ENCODE peak calls at places on chromosomes 4 and X, in four cellular contexts. I is prostate gland, G is tibial nerve, V is activated B cell treated with CpG ODN at 0.5 μM for 24 hours. M is an unnamed sample.

GRCh38 chrX:130402211-130402684 is 461 bp downstream of the RBMX2 start:
- DNase-seq in I (no peak), G (no peak), V (no peak), M (no peak)

GRCh38 chrX:21961142-21961541 is 20.6 kb downstream of the SMS start:
- DNase-seq in I (no peak), G (no peak), V (no peak), M (no peak)

GRCh38 chrX:12138366-12139313 is at the start of gene FRMPD4:
- DNase-seq in I (no peak), G (no peak), V (no peak), M (no peak)

GRCh38 chr4:139666735-139667266 is 1.2 kb downstream of the MGST2 start:
- DNase-seq in I (peak), G (peak), V (no peak), M (peak)

GRCh38 chr4:168655182-168655581 is 158.3 kb downstream of the PALLD start:
- DNase-seq in I (no peak), G (no peak), V (no peak), M (no peak)

GRCh38 chrX:475926-476723 is 89.4 kb upstream of the PPP2R3B start:
- DNase-seq in I (no peak), G (no peak), V (no peak), M (no peak)

GRCh38 chrX:135477576-135477975 is 42.9 kb upstream of the INTS6L start:
- DNase-seq in I (peak), G (peak), V (no peak), M (no peak)

GRCh38 chr4:154740462-154740861 is 3.3 kb upstream of the LRAT start:
- DNase-seq in I (no peak), G (no peak), V (no peak), M (no peak)

GRCh38 chr4:99382745-99383360 is 30.3 kb upstream of the ADH1C start:
- DNase-seq in I (no peak), G (no peak), V (no peak), M (no peak)

GRCh38 chrX:129750971-129751370 is 12.2 kb downstream of the XPNPEP2 start:
- DNase-seq in I (no peak), G (no peak), V (no peak), M (no peak)

GRCh38 chr4:44869222-44869882 is 143.0 kb upstream of the GNPDA2 start:
- DNase-seq in I (no peak), G (no peak), V (no peak), M (no peak)

GRCh38 chrX:71492086-71493065 is 40.5 kb upstream of the OGT start:
- DNase-seq in I (peak), G (peak), V (no peak), M (no peak)

GRCh38 chr4:12360391-12360790 is 931.7 kb upstream of the HS3ST1 start:
- DNase-seq in I (no peak), G (no peak), V (no peak), M (no peak)

GRCh38 chr4:17284323-17285175 is 227.3 kb downstream of the QDPR start:
- DNase-seq in I (no peak), G (no peak), V (no peak), M (no peak)

GRCh38 chr4:183362036-183362435 is 39.8 kb upstream of the CLDN24 start:
- DNase-seq in I (no peak), G (no peak), V (no peak), M (no peak)

GRCh38 chr4:159281781-159282180 is 178.9 kb downstream of the RAPGEF2 start:
- DNase-seq in I (no peak), G (no peak), V (no peak), M (no peak)

GRCh38 chr4:102252171-102252570 is 93.1 kb downstream of the SLC39A8 start:
- DNase-seq in I (no peak), G (no peak), V (no peak), M (no peak)

GRCh38 chrX:39830414-39830813 is 267.3 kb downstream of the BCOR start:
- DNase-seq in I (peak), G (no peak), V (no peak), M (no peak)

GRCh38 chr4:95084584-95084983 is 326.8 kb downstream of the BMPR1B start:
- DNase-seq in I (no peak), G (no peak), V (no peak), M (no peak)

GRCh38 chrX:103453655-103454054 is 65.6 kb downstream of the RAB40A start:
- DNase-seq in I (no peak), G (no peak), V (no peak), M (no peak)

GRCh38 chrX:38224160-38224559 is 3.5 kb upstream of the SRPX start:
- DNase-seq in I (no peak), G (no peak), V (no peak), M (no peak)

GRCh38 chrX:140495739-140496138 is 9.1 kb downstream of the SOX3 start:
- DNase-seq in I (no peak), G (no peak), V (no peak), M (no peak)
- TF ChIP-seq CTCF in I (no peak), G (no peak), V (no peak), M (no peak)

DNA sequence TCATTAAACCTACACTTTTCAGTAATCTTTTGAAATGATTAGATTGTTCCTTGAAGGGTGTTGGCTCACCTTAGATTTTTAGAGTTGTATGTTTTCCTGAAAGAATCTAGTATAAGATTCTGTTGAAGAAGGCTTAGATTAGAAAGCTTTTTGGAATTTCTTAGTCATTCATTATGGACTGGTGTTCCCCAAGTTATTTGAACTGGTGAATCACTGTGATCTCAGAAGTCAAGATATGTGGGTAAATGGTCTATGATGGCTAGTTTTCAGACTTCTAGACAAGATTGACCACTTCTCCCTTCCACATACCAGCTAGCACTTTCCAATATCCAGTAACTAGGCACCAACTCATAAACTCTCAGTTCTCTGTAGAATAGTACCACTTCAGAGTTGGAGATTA is 138.1 kb downstream of the KDM6A start:
- DNase-seq in I (no peak), G (no peak), V (no peak), M (no peak)
- TF ChIP-seq CTCF in I (no peak), G (no peak), V (no peak), M (no peak)

GRCh38 chr4:60461551-60461950 is 738.6 kb upstream of the ADGRL3 start:
- DNase-seq in I (no peak), G (no peak), V (no peak), M (no peak)

GRCh38 chr4:60463846-60464502 is 736.2 kb upstream of the ADGRL3 start:
- DNase-seq in I (no peak), G (no peak), V (no peak), M (no peak)
- TF ChIP-seq CTCF in I (no peak), G (no peak), V (no peak), M (no peak)

GRCh38 chr4:147747787-147748454 is 16.0 kb downstream of the ARHGAP10 start:
- DNase-seq in I (no peak), G (no peak), V (no peak), M (no peak)
- TF ChIP-seq CTCF in I (no peak), G (no peak), V (no peak), M (no peak)

GRCh38 chr4:175560628-175561027 is 251.4 kb downstream of the GPM6A start:
- DNase-seq in I (no peak), G (no peak), V (no peak), M (no peak)
- TF ChIP-seq CTCF in I (peak), G (no peak), V (no peak), M (no peak)

GRCh38 chrX:112367065-112367464 is 284.5 kb upstream of the TRPC5 start:
- DNase-seq in I (no peak), G (no peak), V (no peak), M (no peak)

DNA sequence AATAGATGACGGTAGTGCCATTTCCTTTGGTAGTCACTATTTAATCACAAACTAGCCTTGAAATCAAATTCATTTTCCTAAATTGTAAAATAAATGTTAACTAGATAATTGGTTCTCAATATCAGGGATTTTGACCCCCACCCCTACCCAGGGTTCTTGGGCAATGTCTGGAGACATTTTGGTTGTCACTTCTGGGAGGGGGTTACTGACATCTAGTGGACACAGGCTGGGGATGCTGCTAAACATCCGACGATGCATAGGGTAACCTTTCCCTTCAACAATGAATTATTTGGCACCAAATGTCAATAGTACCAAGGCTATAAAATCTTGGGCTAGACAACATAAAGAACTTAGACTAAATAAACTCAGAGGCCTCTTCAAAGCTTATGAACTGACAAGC is 285.8 kb upstream of the TRPC5 start:
- DNase-seq in I (no peak), G (no peak), V (no peak), M (no peak)
- TF ChIP-seq CTCF in I (peak), G (no peak), V (no peak), M (no peak)

GRCh38 chr4:151344948-151345347 is 19.5 kb upstream of the SH3D19 start:
- DNase-seq in I (no peak), G (no peak), V (no peak), M (no peak)
- TF ChIP-seq CTCF in I (no peak), G (no peak), V (no peak), M (no peak)